ENCODE peak calls at places on chromosome 1, in ten cellular contexts. One of them, this sample, is unnamed.

GRCh38 chr1:227726924-227727599 is 8.0 kb downstream of the JMJD4 start:
- DNase-seq in K562: no peak
- DNase-seq in GM23338: no peak
- DNase-seq in HCT116: no peak
- DNase-seq in foreskin keratinocyte: no peak
- DNase-seq in sigmoid colon: no peak
- DNase-seq in SJSA1: no peak
- DNase-seq in psoas muscle: no peak
- DNase-seq in astrocyte: no peak
- DNase-seq in right lobe of liver: no peak
- DNase-seq in this sample: no peak

GRCh38 chr1:107964397-107965111 is 426 bp downstream of the VAV3 start:
- DNase-seq in K562: no peak
- DNase-seq in astrocyte: peak; percentile 14
- DNase-seq in right lobe of liver: peak; percentile 25
- DNase-seq in HCT116: no peak
- DNase-seq in GM23338: peak; percentile 81
- DNase-seq in psoas muscle: peak; percentile 47
- DNase-seq in foreskin keratinocyte: peak; percentile 35
- DNase-seq in SJSA1: no peak
- DNase-seq in sigmoid colon: no peak
- DNase-seq in this sample: no peak

GRCh38 chr1:192477630-192478029 is 97.9 kb upstream of the RGS1 start:
- DNase-seq in sigmoid colon: no peak
- DNase-seq in foreskin keratinocyte: no peak
- DNase-seq in K562: no peak
- DNase-seq in right lobe of liver: no peak
- DNase-seq in SJSA1: no peak
- DNase-seq in psoas muscle: no peak
- DNase-seq in astrocyte: peak; percentile 40
- DNase-seq in GM23338: peak; percentile 23
- DNase-seq in HCT116: no peak
- DNase-seq in this sample: no peak

GRCh38 chr1:157278383-157279156 is 140.4 kb upstream of the ETV3 start:
- DNase-seq in SJSA1: no peak
- DNase-seq in right lobe of liver: no peak
- DNase-seq in sigmoid colon: no peak
- DNase-seq in astrocyte: no peak
- DNase-seq in psoas muscle: no peak
- DNase-seq in HCT116: no peak
- DNase-seq in GM23338: no peak
- DNase-seq in foreskin keratinocyte: no peak
- DNase-seq in K562: peak; percentile 43
- DNase-seq in this sample: no peak

GRCh38 chr1:230212405-230212936 is 145.4 kb downstream of the GALNT2 start:
- DNase-seq in HCT116: no peak
- DNase-seq in astrocyte: no peak
- DNase-seq in K562: no peak
- DNase-seq in GM23338: no peak
- DNase-seq in psoas muscle: no peak
- DNase-seq in SJSA1: peak; percentile 11
- DNase-seq in foreskin keratinocyte: no peak
- DNase-seq in right lobe of liver: no peak
- DNase-seq in sigmoid colon: no peak
- DNase-seq in this sample: no peak

GRCh38 chr1:1348420-1349255 is 580 bp downstream of the DVL1 start:
- DNase-seq in SJSA1: no peak
- DNase-seq in HCT116: no peak
- DNase-seq in foreskin keratinocyte: no peak
- DNase-seq in astrocyte: no peak
- DNase-seq in K562: peak; percentile 56
- DNase-seq in GM23338: peak; percentile 62
- DNase-seq in sigmoid colon: no peak
- DNase-seq in right lobe of liver: no peak
- DNase-seq in psoas muscle: no peak
- DNase-seq in this sample: no peak

GRCh38 chr1:17194133-17194475 is 10.8 kb upstream of the PADI1 start:
- DNase-seq in SJSA1: peak; percentile 32
- DNase-seq in GM23338: no peak
- DNase-seq in K562: no peak
- DNase-seq in right lobe of liver: no peak
- DNase-seq in sigmoid colon: no peak
- DNase-seq in foreskin keratinocyte: no peak
- DNase-seq in psoas muscle: no peak
- DNase-seq in HCT116: no peak
- DNase-seq in astrocyte: no peak
- DNase-seq in this sample: no peak

GRCh38 chr1:4121834-4122512 is 221.9 kb upstream of the C1orf174 start:
- DNase-seq in GM23338: no peak
- DNase-seq in foreskin keratinocyte: no peak
- DNase-seq in right lobe of liver: no peak
- DNase-seq in psoas muscle: no peak
- DNase-seq in astrocyte: no peak
- DNase-seq in sigmoid colon: peak; percentile 52
- DNase-seq in SJSA1: no peak
- DNase-seq in HCT116: no peak
- DNase-seq in K562: no peak
- DNase-seq in this sample: no peak

GRCh38 chr1:9807541-9807940 is 16.2 kb downstream of the CLSTN1 start:
- DNase-seq in astrocyte: no peak
- DNase-seq in GM23338: peak; percentile 42
- DNase-seq in psoas muscle: no peak
- DNase-seq in foreskin keratinocyte: no peak
- DNase-seq in SJSA1: no peak
- DNase-seq in right lobe of liver: no peak
- DNase-seq in HCT116: no peak
- DNase-seq in K562: no peak
- DNase-seq in sigmoid colon: peak; percentile 29
- DNase-seq in this sample: no peak

GRCh38 chr1:87017994-87018672 is 103.7 kb downstream of the HS2ST1 start:
- DNase-seq in K562: no peak
- DNase-seq in GM23338: peak; percentile 11
- DNase-seq in foreskin keratinocyte: no peak
- DNase-seq in psoas muscle: no peak
- DNase-seq in HCT116: no peak
- DNase-seq in sigmoid colon: no peak
- DNase-seq in right lobe of liver: no peak
- DNase-seq in astrocyte: no peak
- DNase-seq in SJSA1: no peak
- DNase-seq in this sample: no peak

GRCh38 chr1:177945943-177946650 is 23.8 kb downstream of the SEC16B start:
- DNase-seq in SJSA1: peak; percentile 65
- DNase-seq in HCT116: peak; percentile 44
- DNase-seq in right lobe of liver: no peak
- DNase-seq in sigmoid colon: no peak
- DNase-seq in foreskin keratinocyte: peak; percentile 35
- DNase-seq in K562: peak; percentile 58
- DNase-seq in astrocyte: no peak
- DNase-seq in psoas muscle: peak; percentile 63
- DNase-seq in GM23338: peak; percentile 90
- DNase-seq in this sample: no peak

GRCh38 chr1:156859523-156860112 is 701 bp upstream of the INSRR start:
- DNase-seq in HCT116: no peak
- DNase-seq in K562: no peak
- DNase-seq in foreskin keratinocyte: no peak
- DNase-seq in psoas muscle: no peak
- DNase-seq in GM23338: peak; percentile 55
- DNase-seq in right lobe of liver: no peak
- DNase-seq in sigmoid colon: no peak
- DNase-seq in astrocyte: peak; percentile 12
- DNase-seq in SJSA1: no peak
- DNase-seq in this sample: no peak

GRCh38 chr1:201771466-201771865 is 57.5 kb upstream of the IPO9 start:
- DNase-seq in K562: no peak
- DNase-seq in HCT116: no peak
- DNase-seq in foreskin keratinocyte: no peak
- DNase-seq in astrocyte: peak; percentile 76
- DNase-seq in psoas muscle: no peak
- DNase-seq in sigmoid colon: no peak
- DNase-seq in right lobe of liver: no peak
- DNase-seq in GM23338: no peak
- DNase-seq in SJSA1: no peak
- DNase-seq in this sample: no peak

GRCh38 chr1:201767339-201767738 is 61.6 kb upstream of the IPO9 start:
- DNase-seq in astrocyte: no peak
- DNase-seq in K562: no peak
- DNase-seq in SJSA1: no peak
- DNase-seq in foreskin keratinocyte: no peak
- DNase-seq in right lobe of liver: no peak
- DNase-seq in GM23338: no peak
- DNase-seq in sigmoid colon: no peak
- DNase-seq in HCT116: no peak
- DNase-seq in psoas muscle: no peak
- DNase-seq in this sample: no peak

GRCh38 chr1:201772178-201772577 is 56.8 kb upstream of the IPO9 start:
- DNase-seq in foreskin keratinocyte: no peak
- DNase-seq in HCT116: no peak
- DNase-seq in GM23338: no peak
- DNase-seq in K562: no peak
- DNase-seq in astrocyte: no peak
- DNase-seq in psoas muscle: no peak
- DNase-seq in sigmoid colon: no peak
- DNase-seq in right lobe of liver: no peak
- DNase-seq in SJSA1: no peak
- DNase-seq in this sample: no peak

GRCh38 chr1:201769072-201769471 is 59.9 kb upstream of the IPO9 start:
- DNase-seq in astrocyte: no peak
- DNase-seq in psoas muscle: no peak
- DNase-seq in right lobe of liver: no peak
- DNase-seq in K562: no peak
- DNase-seq in sigmoid colon: no peak
- DNase-seq in SJSA1: no peak
- DNase-seq in foreskin keratinocyte: no peak
- DNase-seq in GM23338: no peak
- DNase-seq in HCT116: no peak
- DNase-seq in this sample: no peak

GRCh38 chr1:201769966-201770365 is 59.0 kb upstream of the IPO9 start:
- DNase-seq in foreskin keratinocyte: no peak
- DNase-seq in psoas muscle: no peak
- DNase-seq in K562: no peak
- DNase-seq in sigmoid colon: no peak
- DNase-seq in HCT116: no peak
- DNase-seq in right lobe of liver: no peak
- DNase-seq in astrocyte: peak; percentile 94
- DNase-seq in GM23338: no peak
- DNase-seq in SJSA1: no peak
- DNase-seq in this sample: no peak
- H3K27ac ChIP-seq in foreskin keratinocyte: no peak overlapping the region
- H3K27ac ChIP-seq in psoas muscle: no peak overlapping the region
- H3K27ac ChIP-seq in K562: no peak overlapping the region
- H3K27ac ChIP-seq in sigmoid colon: peak overlapping the region; percentile 14
- H3K27ac ChIP-seq in HCT116: no peak overlapping the region
- H3K27ac ChIP-seq in right lobe of liver: no peak overlapping the region
- H3K27ac ChIP-seq in astrocyte: peak overlapping the region; percentile 49
- H3K27ac ChIP-seq in GM23338: no peak overlapping the region
- H3K27ac ChIP-seq in SJSA1: no peak overlapping the region
- H3K27ac ChIP-seq in this sample: no peak overlapping the region

GRCh38 chr1:153750026-153750995 is 22.5 kb downstream of the INTS3 start:
- DNase-seq in foreskin keratinocyte: no peak
- DNase-seq in right lobe of liver: no peak
- DNase-seq in astrocyte: no peak
- DNase-seq in GM23338: peak; percentile 31
- DNase-seq in SJSA1: no peak
- DNase-seq in HCT116: no peak
- DNase-seq in psoas muscle: no peak
- DNase-seq in K562: no peak
- DNase-seq in sigmoid colon: peak; percentile 77
- DNase-seq in this sample: no peak
- H3K4me1 ChIP-seq in foreskin keratinocyte: no peaks in the 10 kb centered on the region
- H3K4me1 ChIP-seq in right lobe of liver: no peaks in the 10 kb centered on the region
- H3K4me1 ChIP-seq in astrocyte: peaks cover 8% of the 10 kb centered on the region
- H3K4me1 ChIP-seq in GM23338: peaks cover 33% of the 10 kb centered on the region
- H3K4me1 ChIP-seq in SJSA1: no peaks in the 10 kb centered on the region
- H3K4me1 ChIP-seq in HCT116: no peaks in the 10 kb centered on the region
- H3K4me1 ChIP-seq in psoas muscle: peaks cover 38% of the 10 kb centered on the region
- H3K4me1 ChIP-seq in K562: no peaks in the 10 kb centered on the region
- H3K4me1 ChIP-seq in sigmoid colon: peaks cover 58% of the 10 kb centered on the region
- H3K4me1 ChIP-seq in this sample: no peaks in the 10 kb centered on the region

DNA sequence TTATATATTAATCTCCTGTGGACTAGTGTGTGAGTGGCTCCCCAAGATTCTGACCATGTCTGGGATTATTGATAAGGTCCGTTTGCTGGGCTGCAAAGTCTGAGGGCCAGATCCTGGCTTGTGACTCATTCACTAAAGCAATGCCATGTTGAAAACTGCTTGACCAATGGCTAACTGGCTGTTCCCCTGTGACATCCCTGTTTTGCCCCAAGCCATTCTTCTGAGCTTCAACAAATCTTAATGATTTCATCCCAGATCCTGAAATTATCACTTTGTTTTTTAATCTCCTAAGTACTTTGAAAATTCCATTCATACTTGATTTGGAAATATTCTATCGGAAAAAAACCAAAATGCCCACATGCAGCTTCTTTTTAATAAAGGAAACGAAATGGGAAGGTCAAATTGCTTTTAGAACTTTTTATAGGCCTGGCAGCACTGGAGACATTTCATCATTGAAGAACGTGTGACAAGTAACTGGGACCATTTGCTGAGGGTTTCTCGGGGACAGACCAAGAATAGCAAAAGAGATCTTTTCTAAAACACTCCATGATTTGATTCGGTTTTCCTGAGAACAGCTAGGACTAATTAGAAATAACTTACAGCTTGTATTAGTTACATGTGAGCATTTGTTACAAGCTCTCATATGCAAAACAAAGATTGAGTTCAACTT is 121.3 kb downstream of the TGFB2 start:
- DNase-seq in K562: no peak
- DNase-seq in sigmoid colon: no peak
- DNase-seq in GM23338: no peak
- DNase-seq in SJSA1: no peak
- DNase-seq in right lobe of liver: no peak
- DNase-seq in foreskin keratinocyte: no peak
- DNase-seq in HCT116: no peak
- DNase-seq in psoas muscle: no peak
- DNase-seq in astrocyte: no peak
- DNase-seq in this sample: no peak
- H3K27ac ChIP-seq in K562: no peak overlapping the region
- H3K27ac ChIP-seq in sigmoid colon: peak overlapping the region; percentile 5
- H3K27ac ChIP-seq in GM23338: no peak overlapping the region
- H3K27ac ChIP-seq in SJSA1: peak overlapping the region; percentile 85
- H3K27ac ChIP-seq in right lobe of liver: no peak overlapping the region
- H3K27ac ChIP-seq in foreskin keratinocyte: no peak overlapping the region
- H3K27ac ChIP-seq in HCT116: no peak overlapping the region
- H3K27ac ChIP-seq in psoas muscle: peak overlapping the region; percentile 90
- H3K27ac ChIP-seq in astrocyte: peak overlapping the region; percentile 40
- H3K27ac ChIP-seq in this sample: peak overlapping the region; percentile 99

DNA sequence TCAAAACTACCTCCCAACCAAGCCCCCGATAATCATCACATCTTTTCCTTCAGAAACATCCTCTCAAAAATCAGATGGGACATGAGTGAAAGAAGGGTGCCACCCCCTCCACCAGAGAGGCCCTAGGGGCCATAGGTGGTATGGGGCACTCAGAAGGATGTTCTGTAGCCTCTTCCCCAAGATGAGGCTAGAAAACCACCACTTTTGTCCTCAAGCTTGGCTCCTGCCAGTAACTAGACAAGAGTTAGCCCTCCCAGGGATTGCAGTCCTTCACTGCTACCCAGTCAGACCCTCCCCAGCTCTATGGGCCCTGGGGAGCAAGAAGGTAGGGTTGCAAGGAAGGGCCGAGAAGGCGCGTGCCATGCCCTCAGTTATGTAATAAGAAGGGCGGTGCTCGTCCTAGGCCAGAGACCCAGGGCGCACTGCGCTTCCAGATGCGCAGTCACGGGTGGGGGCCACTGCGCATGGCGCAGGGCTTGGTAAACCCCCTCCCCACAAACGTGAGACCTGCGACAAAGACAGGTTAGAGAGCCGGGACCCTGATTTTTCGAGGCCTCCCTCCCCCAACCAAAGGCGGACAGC is 69.7 kb downstream of the CD46 start:
- DNase-seq in foreskin keratinocyte: no peak
- DNase-seq in K562: no peak
- DNase-seq in psoas muscle: peak; percentile 79
- DNase-seq in right lobe of liver: no peak
- DNase-seq in astrocyte: no peak
- DNase-seq in sigmoid colon: peak; percentile 68
- DNase-seq in SJSA1: no peak
- DNase-seq in HCT116: no peak
- DNase-seq in GM23338: no peak
- DNase-seq in this sample: no peak
- H3K4me1 ChIP-seq in foreskin keratinocyte: peaks cover 13% of the 10 kb centered on the region
- H3K4me1 ChIP-seq in K562: peaks cover 64% of the 10 kb centered on the region
- H3K4me1 ChIP-seq in psoas muscle: peaks cover 66% of the 10 kb centered on the region
- H3K4me1 ChIP-seq in right lobe of liver: peaks cover 4% of the 10 kb centered on the region
- H3K4me1 ChIP-seq in astrocyte: peaks cover 16% of the 10 kb centered on the region
- H3K4me1 ChIP-seq in sigmoid colon: peaks cover 84% of the 10 kb centered on the region
- H3K4me1 ChIP-seq in SJSA1: peaks cover 30% of the 10 kb centered on the region
- H3K4me1 ChIP-seq in HCT116: peaks cover 5% of the 10 kb centered on the region
- H3K4me1 ChIP-seq in GM23338: no peaks in the 10 kb centered on the region
- H3K4me1 ChIP-seq in this sample: peaks cover 25% of the 10 kb centered on the region

This sample was measured in Panc1.